ENCODE peak calls at places on chromosomes 6 and 20, in six cellular contexts. One of them, this sample, is unnamed.

GRCh38 chr6:17622144-17622543 is 22.0 kb downstream of the FAM8A1 start:
- DNase-seq in IMR-90: no peak
- DNase-seq in tibial artery: no peak
- DNase-seq in GM20000: no peak
- DNase-seq in breast epithelium: no peak
- DNase-seq in upper lobe of left lung: no peak
- DNase-seq in this sample: no peak

GRCh38 chr6:109304284-109305015 is 77.8 kb downstream of the CD164 start:
- DNase-seq in GM20000: no peak
- DNase-seq in IMR-90: no peak
- DNase-seq in breast epithelium: no peak
- DNase-seq in tibial artery: no peak
- DNase-seq in upper lobe of left lung: no peak
- DNase-seq in this sample: no peak

GRCh38 chr6:1724124-1724523 is 114.4 kb downstream of the FOXC1 start:
- DNase-seq in IMR-90: no peak
- DNase-seq in tibial artery: no peak
- DNase-seq in GM20000: no peak
- DNase-seq in upper lobe of left lung: no peak
- DNase-seq in breast epithelium: no peak
- DNase-seq in this sample: no peak

GRCh38 chr20:4300401-4300800 is 285.0 kb upstream of the RNF24 start:
- DNase-seq in IMR-90: no peak
- DNase-seq in upper lobe of left lung: no peak
- DNase-seq in tibial artery: no peak
- DNase-seq in breast epithelium: no peak
- DNase-seq in GM20000: no peak
- DNase-seq in this sample: no peak

GRCh38 chr6:65545920-65546319 is 161.1 kb downstream of the EYS start:
- DNase-seq in tibial artery: no peak
- DNase-seq in upper lobe of left lung: no peak
- DNase-seq in breast epithelium: no peak
- DNase-seq in IMR-90: no peak
- DNase-seq in GM20000: no peak
- DNase-seq in this sample: no peak

GRCh38 chr6:85405175-85405852 is 44.6 kb upstream of the NT5E start:
- DNase-seq in tibial artery: no peak
- DNase-seq in breast epithelium: no peak
- DNase-seq in upper lobe of left lung: no peak
- DNase-seq in GM20000: no peak
- DNase-seq in IMR-90: peak
- DNase-seq in this sample: peak

GRCh38 chr6:5068153-5068751 is 16.9 kb upstream of the PPP1R3G start:
- DNase-seq in tibial artery: no peak
- DNase-seq in IMR-90: no peak
- DNase-seq in GM20000: no peak
- DNase-seq in breast epithelium: no peak
- DNase-seq in upper lobe of left lung: no peak
- DNase-seq in this sample: no peak

GRCh38 chr20:23189854-23190253 is 103.7 kb upstream of the CD93 start:
- DNase-seq in IMR-90: no peak
- DNase-seq in tibial artery: no peak
- DNase-seq in upper lobe of left lung: no peak
- DNase-seq in breast epithelium: no peak
- DNase-seq in GM20000: no peak
- DNase-seq in this sample: no peak

GRCh38 chr20:60652615-60653014 is 599.4 kb upstream of the CDH4 start:
- DNase-seq in IMR-90: no peak
- DNase-seq in breast epithelium: no peak
- DNase-seq in tibial artery: no peak
- DNase-seq in GM20000: no peak
- DNase-seq in upper lobe of left lung: no peak
- DNase-seq in this sample: no peak

GRCh38 chr6:56335733-56336132 is 88.4 kb upstream of the COL21A1 start:
- DNase-seq in GM20000: no peak
- DNase-seq in IMR-90: peak
- DNase-seq in breast epithelium: no peak
- DNase-seq in tibial artery: no peak
- DNase-seq in upper lobe of left lung: no peak
- DNase-seq in this sample: no peak

GRCh38 chr6:9921366-9921765 is 493.5 kb downstream of the TFAP2A start:
- DNase-seq in breast epithelium: no peak
- DNase-seq in tibial artery: no peak
- DNase-seq in upper lobe of left lung: no peak
- DNase-seq in IMR-90: no peak
- DNase-seq in GM20000: no peak
- DNase-seq in this sample: no peak

GRCh38 chr20:1809611-1810510 is 85.3 kb upstream of the SIRPA start:
- DNase-seq in GM20000: no peak
- DNase-seq in upper lobe of left lung: no peak
- DNase-seq in tibial artery: peak
- DNase-seq in breast epithelium: no peak
- DNase-seq in IMR-90: peak
- DNase-seq in this sample: no peak

DNA sequence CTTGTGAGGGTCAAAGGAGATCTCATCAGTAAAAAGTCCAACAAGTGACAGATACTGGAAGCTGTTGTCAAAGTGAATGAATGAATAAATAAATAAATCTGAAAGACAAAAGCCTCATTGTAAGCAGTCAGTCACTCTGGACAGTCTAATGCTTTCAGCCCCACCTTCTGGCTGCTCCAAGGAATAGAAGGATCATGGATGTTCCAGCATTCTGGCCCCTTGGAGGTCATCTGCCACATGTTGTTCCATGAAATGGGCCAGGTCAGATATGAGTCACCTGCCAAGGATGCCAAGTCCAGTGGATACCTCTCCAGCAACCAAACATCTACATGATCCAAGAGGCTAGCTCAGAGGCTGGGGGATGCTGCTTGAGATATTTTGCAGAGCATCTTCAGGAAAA is 185.6 kb downstream of the BMP7 start:
- DNase-seq in breast epithelium: no peak
- DNase-seq in upper lobe of left lung: no peak
- DNase-seq in tibial artery: no peak
- DNase-seq in GM20000: no peak
- DNase-seq in IMR-90: no peak
- DNase-seq in this sample: no peak
- TF ChIP-seq CTCF in breast epithelium: no peak
- TF ChIP-seq CTCF in upper lobe of left lung: no peak
- TF ChIP-seq CTCF in tibial artery: no peak
- TF ChIP-seq CTCF in GM20000: no peak
- TF ChIP-seq CTCF in IMR-90: no peak
- TF ChIP-seq CTCF in this sample: no peak

DNA sequence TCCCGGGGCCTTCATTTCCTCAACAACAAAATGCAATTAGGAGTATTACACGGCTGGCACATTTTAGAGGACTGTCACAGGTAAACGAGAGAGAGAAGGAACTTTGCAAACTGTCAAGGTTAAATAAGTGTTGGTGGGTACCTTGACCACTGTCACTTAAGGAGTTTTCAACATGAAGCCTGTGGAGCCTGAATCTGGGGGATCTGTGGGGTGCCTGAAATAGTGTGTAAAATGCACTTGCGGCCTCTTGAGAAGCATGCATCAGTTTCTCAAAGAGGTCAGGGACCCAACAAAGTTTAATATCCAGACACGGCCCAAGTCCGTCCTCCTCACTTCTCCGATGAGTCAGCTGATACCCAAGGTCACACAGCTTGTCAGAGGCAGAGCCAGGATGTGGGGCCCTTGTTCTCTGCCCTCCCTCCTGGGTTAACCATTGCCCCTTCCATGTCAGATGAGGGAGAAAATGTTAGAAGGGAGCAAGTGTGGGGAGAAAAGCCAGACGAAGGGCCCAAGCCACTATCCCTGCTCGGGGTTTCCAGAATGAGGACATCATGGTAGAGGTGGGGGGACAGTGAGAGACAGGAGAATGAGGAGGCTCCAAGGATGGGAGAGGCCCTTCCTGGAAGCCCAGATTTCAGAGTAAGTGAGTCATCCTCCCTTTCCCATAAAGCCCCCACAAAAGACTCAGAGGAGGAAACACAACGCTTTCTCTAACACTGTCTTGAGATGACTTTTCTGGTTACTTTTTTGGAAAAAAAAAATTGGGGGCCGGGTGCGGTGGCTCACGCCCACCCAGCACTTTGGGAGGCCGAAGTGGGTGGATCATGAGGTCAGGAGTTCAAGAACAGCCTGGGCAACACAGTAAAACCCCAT is 42.2 kb downstream of the C6orf132 start:
- DNase-seq in breast epithelium: no peak
- DNase-seq in IMR-90: peak
- DNase-seq in upper lobe of left lung: no peak
- DNase-seq in tibial artery: no peak
- DNase-seq in GM20000: no peak
- DNase-seq in this sample: no peak
- TF ChIP-seq CTCF in breast epithelium: no peak
- TF ChIP-seq CTCF in IMR-90: no peak
- TF ChIP-seq CTCF in upper lobe of left lung: no peak
- TF ChIP-seq CTCF in tibial artery: no peak
- TF ChIP-seq CTCF in GM20000: no peak
- TF ChIP-seq CTCF in this sample: no peak

GRCh38 chr20:39282619-39283092 is 320.5 kb downstream of the DHX35 start:
- DNase-seq in GM20000: no peak
- DNase-seq in breast epithelium: no peak
- DNase-seq in tibial artery: no peak
- DNase-seq in upper lobe of left lung: no peak
- DNase-seq in IMR-90: no peak
- DNase-seq in this sample: no peak

GRCh38 chr20:39289316-39289715 is 327.2 kb downstream of the DHX35 start:
- DNase-seq in upper lobe of left lung: no peak
- DNase-seq in breast epithelium: no peak
- DNase-seq in IMR-90: no peak
- DNase-seq in tibial artery: no peak
- DNase-seq in GM20000: peak
- DNase-seq in this sample: peak

GRCh38 chr20:39280875-39281274 is 318.7 kb downstream of the DHX35 start:
- DNase-seq in GM20000: no peak
- DNase-seq in tibial artery: no peak
- DNase-seq in breast epithelium: no peak
- DNase-seq in IMR-90: no peak
- DNase-seq in upper lobe of left lung: no peak
- DNase-seq in this sample: no peak

GRCh38 chr20:39283464-39283863 is 321.3 kb downstream of the DHX35 start:
- DNase-seq in upper lobe of left lung: no peak
- DNase-seq in GM20000: no peak
- DNase-seq in breast epithelium: no peak
- DNase-seq in IMR-90: no peak
- DNase-seq in tibial artery: no peak
- DNase-seq in this sample: no peak
- TF ChIP-seq CTCF in upper lobe of left lung: no peak
- TF ChIP-seq CTCF in GM20000: no peak
- TF ChIP-seq CTCF in breast epithelium: no peak
- TF ChIP-seq CTCF in IMR-90: no peak
- TF ChIP-seq CTCF in tibial artery: no peak
- TF ChIP-seq CTCF in this sample: no peak

DNA sequence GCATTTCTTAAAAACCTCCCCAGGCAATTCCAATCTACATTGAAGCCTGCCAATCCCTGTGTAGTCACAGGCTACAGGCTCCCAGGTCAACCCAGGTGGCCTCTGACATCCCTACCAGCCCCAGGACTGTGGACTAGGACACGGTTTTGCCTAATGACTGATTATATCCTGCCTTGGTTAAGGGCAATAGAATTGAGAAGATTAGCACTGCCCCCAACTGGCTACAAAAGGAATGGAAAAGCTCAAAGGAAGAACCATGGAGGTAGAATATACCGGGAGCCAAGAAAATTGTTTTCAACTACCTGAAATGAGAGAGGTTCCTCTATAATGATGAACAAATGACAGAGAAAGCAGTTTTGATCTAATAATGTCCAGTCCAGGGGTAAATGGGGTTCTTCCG is 421.1 kb upstream of the AGPAT4 start:
- DNase-seq in IMR-90: no peak
- DNase-seq in GM20000: peak
- DNase-seq in tibial artery: no peak
- DNase-seq in upper lobe of left lung: no peak
- DNase-seq in breast epithelium: no peak
- DNase-seq in this sample: no peak
- TF ChIP-seq CTCF in IMR-90: no peak
- TF ChIP-seq CTCF in GM20000: peak
- TF ChIP-seq CTCF in tibial artery: peak
- TF ChIP-seq CTCF in upper lobe of left lung: peak
- TF ChIP-seq CTCF in breast epithelium: no peak
- TF ChIP-seq CTCF in this sample: peak

DNA sequence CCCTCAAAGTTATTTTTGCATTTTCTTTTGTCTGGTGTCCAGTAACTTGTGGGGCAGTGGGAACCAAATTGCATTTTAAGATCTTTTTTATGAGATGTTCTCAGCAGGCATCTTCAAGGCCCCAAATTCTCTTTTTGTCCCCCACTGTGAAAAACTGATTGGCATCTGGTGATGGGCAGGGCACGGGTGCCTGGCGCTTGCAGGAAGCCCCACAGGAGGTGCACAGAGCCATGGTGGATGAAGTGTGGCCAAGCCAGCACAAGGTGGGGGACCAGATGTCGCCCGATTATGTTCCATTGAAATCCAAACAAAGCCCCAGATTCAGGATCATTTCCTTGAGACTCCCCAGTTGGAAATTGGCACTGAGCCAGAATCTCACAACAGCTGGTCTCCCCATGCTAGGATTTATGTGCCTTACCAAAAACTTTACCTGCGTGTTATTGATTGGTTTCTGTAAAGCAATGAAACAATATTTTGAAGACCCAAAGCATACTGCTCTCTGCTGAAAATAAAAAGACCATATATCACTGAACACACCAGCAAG is 186.1 kb downstream of the ADAT2 start:
- DNase-seq in IMR-90: no peak
- DNase-seq in upper lobe of left lung: no peak
- DNase-seq in tibial artery: no peak
- DNase-seq in breast epithelium: no peak
- DNase-seq in GM20000: no peak
- DNase-seq in this sample: no peak
- TF ChIP-seq CTCF in IMR-90: no peak
- TF ChIP-seq CTCF in upper lobe of left lung: no peak
- TF ChIP-seq CTCF in tibial artery: no peak
- TF ChIP-seq CTCF in breast epithelium: no peak
- TF ChIP-seq CTCF in GM20000: no peak
- TF ChIP-seq CTCF in this sample: no peak

DNA sequence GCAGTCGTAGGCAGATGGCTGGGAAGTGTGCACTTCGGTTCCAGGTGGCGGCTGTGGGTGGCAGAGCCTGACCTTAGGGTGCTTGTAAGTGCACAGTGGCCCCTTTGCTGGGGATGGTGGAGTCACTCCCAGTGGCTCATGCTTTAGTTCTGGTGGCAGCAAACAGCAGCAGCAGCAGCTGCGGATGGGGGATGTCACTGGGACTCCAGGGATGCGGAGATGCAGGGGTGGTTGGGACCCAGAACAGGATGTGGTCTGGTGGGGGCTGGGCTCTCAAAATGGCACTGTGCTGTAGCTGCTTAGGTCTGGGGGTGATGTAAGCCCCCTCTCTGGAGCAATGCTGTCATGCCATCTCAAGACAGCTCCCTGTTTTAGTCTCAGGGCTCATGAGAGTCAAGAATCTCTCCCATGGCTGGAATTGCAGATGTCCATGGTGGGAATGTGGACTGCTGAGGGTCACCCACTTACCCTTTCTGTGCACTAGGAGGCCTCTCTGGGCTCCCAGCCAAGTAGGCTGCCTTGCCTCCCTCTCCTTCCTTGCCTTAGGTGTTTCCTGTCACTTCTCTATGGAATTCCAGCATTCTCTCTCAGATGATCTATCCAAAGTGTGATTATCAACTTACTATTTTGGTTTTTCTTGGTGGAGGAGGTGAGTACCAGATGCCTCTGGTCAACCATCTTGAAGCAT is 146.7 kb upstream of the SLC22A23 start:
- DNase-seq in GM20000: no peak
- DNase-seq in IMR-90: no peak
- DNase-seq in upper lobe of left lung: no peak
- DNase-seq in breast epithelium: no peak
- DNase-seq in tibial artery: no peak
- DNase-seq in this sample: no peak
- TF ChIP-seq CTCF in GM20000: no peak
- TF ChIP-seq CTCF in IMR-90: no peak
- TF ChIP-seq CTCF in upper lobe of left lung: no peak
- TF ChIP-seq CTCF in breast epithelium: no peak
- TF ChIP-seq CTCF in tibial artery: no peak
- TF ChIP-seq CTCF in this sample: no peak